ENCODE peak calls at places on chromosomes 16 and 17, in eight cellular contexts. E is EH, X is T-helper 2 cell, N is ovary, G is epithelial cell of proximal tubule, J is choroid plexus epithelial cell, B is dorsolateral prefrontal cortex, S is A673. I is an unnamed sample.
A peak's percentile ranks its signal among the peaks of the same experiment; 100 is the strongest.

GRCh38 chr16:23318639-23319038 is 16.5 kb downstream of the SCNN1B start:
- DNase-seq in E (no peak), X (no peak), N (no peak), G (no peak), J (no peak), B (no peak), S (no peak), I (no peak)

GRCh38 chr16:68993885-68994284 is 111.6 kb upstream of the HAS3 start:
- DNase-seq in E (peak; percentile 91), X (no peak), N (no peak), G (peak; percentile 93), J (peak; percentile 89), B (no peak), S (peak; percentile 31), I (peak; percentile 95)

GRCh38 chr16:69595127-69596036 is 29.6 kb downstream of the NFAT5 start:
- DNase-seq in E (peak; percentile 54), X (no peak), N (no peak), G (no peak), J (peak; percentile 67), B (no peak), S (no peak), I (peak; percentile 56)

GRCh38 chr17:38605852-38606645 is at the start of gene SRCIN1:
- DNase-seq in E (peak; percentile 17), X (peak; percentile 14), N (peak; percentile 55), G (no peak), J (no peak), B (peak; percentile 68), S (peak; percentile 47), I (peak; percentile 23)

GRCh38 chr16:80317132-80318098 is 223.4 kb upstream of the DYNLRB2 start:
- DNase-seq in E (peak; percentile 11), X (no peak), N (no peak), G (no peak), J (no peak), B (no peak), S (peak; percentile 1), I (no peak)

GRCh38 chr16:54284931-54285413 is 1.6 kb downstream of the IRX3 start:
- DNase-seq in E (no peak), X (no peak), N (no peak), G (no peak), J (no peak), B (no peak), S (peak; percentile 43), I (no peak)

GRCh38 chr16:2912330-2913199 is 834 bp downstream of the FLYWCH1 start:
- DNase-seq in E (peak; percentile 72), X (peak; percentile 15), N (peak; percentile 50), G (no peak), J (peak; percentile 80), B (peak; percentile 31), S (peak; percentile 79), I (peak; percentile 79)

GRCh38 chr16:15757630-15758251 is 99.1 kb downstream of the MYH11 start:
- DNase-seq in E (no peak), X (no peak), N (no peak), G (no peak), J (no peak), B (no peak), S (no peak), I (no peak)

GRCh38 chr17:42365136-42365535 is 23.1 kb downstream of the STAT3 start:
- DNase-seq in E (peak; percentile 83), X (no peak), N (no peak), G (no peak), J (peak; percentile 96), B (no peak), S (no peak), I (no peak)

GRCh38 chr17:43609613-43610385 is 51.9 kb downstream of the MEOX1 start:
- DNase-seq in E (no peak), X (no peak), N (no peak), G (no peak), J (peak; percentile 26), B (no peak), S (no peak), I (no peak)

GRCh38 chr17:66299721-66300120 is 2.7 kb upstream of the PRKCA start:
- DNase-seq in E (no peak), X (no peak), N (no peak), G (no peak), J (no peak), B (no peak), S (no peak), I (peak; percentile 46)

GRCh38 chr17:79864147-79864546 is 24.9 kb upstream of the CBX4 start:
- DNase-seq in E (no peak), X (no peak), N (no peak), G (no peak), J (no peak), B (no peak), S (no peak), I (no peak)

GRCh38 chr17:21166599-21167265 is 40.0 kb downstream of the DHRS7B start:
- DNase-seq in E (peak; percentile 92), X (no peak), N (no peak), G (no peak), J (peak; percentile 46), B (no peak), S (no peak), I (peak; percentile 69)

GRCh38 chr17:64183815-64184397 is 54.0 kb upstream of the ERN1 start:
- DNase-seq in E (peak; percentile 88), X (no peak), N (no peak), G (no peak), J (peak; percentile 42), B (no peak), S (no peak), I (peak; percentile 22)

GRCh38 chr17:56835259-56835575 is 1.3 kb downstream of the DGKE start:
- DNase-seq in E (no peak), X (no peak), N (no peak), G (no peak), J (no peak), B (no peak), S (no peak), I (peak; percentile 4)

GRCh38 chr16:56294599-56294998 is 103.3 kb downstream of the GNAO1 start:
- DNase-seq in E (peak; percentile 88), X (no peak), N (no peak), G (no peak), J (peak; percentile 51), B (no peak), S (no peak), I (peak; percentile 24)

GRCh38 chr17:41098042-41098441 is at the start of gene KRTAP4-8:
- DNase-seq in E (no peak), X (no peak), N (no peak), G (no peak), J (no peak), B (no peak), S (no peak), I (no peak)

GRCh38 chr17:48563385-48563838 is 14.7 kb downstream of the HOXB4 start:
- DNase-seq in E (no peak), X (no peak), N (no peak), G (no peak), J (no peak), B (no peak), S (no peak), I (peak; percentile 49)

GRCh38 chr17:27593857-27594255 is 37.1 kb upstream of the LGALS9 start:
- DNase-seq in E (no peak), X (no peak), N (no peak), G (no peak), J (no peak), B (no peak), S (no peak), I (no peak)

GRCh38 chr16:86033971-86034370 is 135.0 kb downstream of the IRF8 start:
- DNase-seq in E (no peak), X (no peak), N (no peak), G (no peak), J (no peak), B (no peak), S (no peak), I (no peak)

GRCh38 chr16:30113031-30113710 is at the start of gene GDPD3:
- DNase-seq in E (no peak), X (no peak), N (peak; percentile 40), G (no peak), J (peak; percentile 39), B (no peak), S (no peak), I (no peak)

GRCh38 chr16:71499775-71500364 is 10.7 kb upstream of the ZNF19 start:
- DNase-seq in E (peak; percentile 67), X (peak; percentile 16), N (no peak), G (peak; percentile 10), J (peak; percentile 83), B (peak; percentile 23), S (peak; percentile 67), I (peak; percentile 44)

GRCh38 chr17:45414997-45415881 is 17.4 kb downstream of the ARHGAP27 start:
- DNase-seq in E (no peak), X (no peak), N (no peak), G (no peak), J (no peak), B (no peak), S (no peak), I (no peak)

GRCh38 chr17:6439951-6440350 is 4.3 kb upstream of the PIMREG start:
- DNase-seq in E (no peak), X (no peak), N (no peak), G (peak; percentile 74), J (no peak), B (no peak), S (no peak), I (no peak)

GRCh38 chr17:77546772-77547201 is 406.0 kb downstream of the SEC14L1 start:
- DNase-seq in E (no peak), X (no peak), N (no peak), G (no peak), J (no peak), B (no peak), S (peak; percentile 91), I (peak; percentile 21)

GRCh38 chr17:39517224-39517623 is 55.9 kb downstream of the CDK12 start:
- DNase-seq in E (no peak), X (no peak), N (no peak), G (peak; percentile 4), J (peak; percentile 58), B (no peak), S (no peak), I (no peak)

GRCh38 chr17:46820592-46821450 is 2.3 kb upstream of the WNT3 start:
- DNase-seq in E (no peak), X (no peak), N (no peak), G (no peak), J (no peak), B (no peak), S (no peak), I (no peak)

GRCh38 chr16:84706856-84707255 is 7.1 kb downstream of the USP10 start:
- DNase-seq in E (no peak), X (no peak), N (no peak), G (no peak), J (no peak), B (no peak), S (no peak), I (no peak)

GRCh38 chr16:16877061-16877460 is 498.1 kb downstream of the NPIPA7 start:
- DNase-seq in E (no peak), X (no peak), N (no peak), G (no peak), J (no peak), B (no peak), S (no peak), I (no peak)

GRCh38 chr16:14004031-14004718 is 66.9 kb upstream of the MRTFB start:
- DNase-seq in E (no peak), X (no peak), N (peak; percentile 20), G (no peak), J (no peak), B (no peak), S (no peak), I (no peak)

GRCh38 chr17:54944796-54945195 is 23.7 kb downstream of the COX11 start:
- DNase-seq in E (peak; percentile 52), X (no peak), N (no peak), G (no peak), J (peak; percentile 49), B (no peak), S (no peak), I (no peak)

GRCh38 chr17:76540381-76541300 is 797 bp downstream of the PRCD start:
- DNase-seq in E (peak; percentile 96), X (no peak), N (peak; percentile 92), G (no peak), J (peak; percentile 97), B (peak; percentile 98), S (peak; percentile 96), I (peak; percentile 95)

GRCh38 chr16:79862601-79863000 is 262.1 kb upstream of the MAF start:
- DNase-seq in E (no peak), X (no peak), N (no peak), G (no peak), J (no peak), B (peak; percentile 81), S (no peak), I (no peak)

GRCh38 chr16:27918755-27919154 is 144.8 kb downstream of the GSG1L start:
- DNase-seq in E (peak; percentile 6), X (no peak), N (no peak), G (no peak), J (no peak), B (no peak), S (peak; percentile 22), I (peak; percentile 23)

I was measured in fibroblast of lung.